ENCODE peak calls at places on chromosome 10, in five cellular contexts. One of them, this sample, is unnamed.

GRCh38 chr10:59945590-59945989 is 39.2 kb upstream of the CCDC6 start:
- DNase-seq in transverse colon: no peak
- DNase-seq in vagina: no peak
- DNase-seq in Peyer's patch: no peak
- DNase-seq in ovary: no peak
- DNase-seq in this sample: no peak

GRCh38 chr10:6213908-6214307 is 11.2 kb downstream of the PFKFB3 start:
- DNase-seq in transverse colon: no peak
- DNase-seq in vagina: no peak
- DNase-seq in Peyer's patch: no peak
- DNase-seq in ovary: no peak
- DNase-seq in this sample: no peak

GRCh38 chr10:4661572-4662255 is 164.3 kb upstream of the AKR1E2 start:
- DNase-seq in transverse colon: peak
- DNase-seq in vagina: no peak
- DNase-seq in Peyer's patch: peak
- DNase-seq in ovary: peak
- DNase-seq in this sample: peak

GRCh38 chr10:97371696-97372095 is 29.4 kb downstream of the RRP12 start:
- DNase-seq in transverse colon: no peak
- DNase-seq in vagina: no peak
- DNase-seq in Peyer's patch: no peak
- DNase-seq in ovary: no peak
- DNase-seq in this sample: no peak

GRCh38 chr10:60349426-60349825 is 40.2 kb downstream of the ANK3 start:
- DNase-seq in transverse colon: no peak
- DNase-seq in vagina: no peak
- DNase-seq in Peyer's patch: no peak
- DNase-seq in ovary: no peak
- DNase-seq in this sample: no peak

GRCh38 chr10:101052285-101052684 is 9.5 kb upstream of the KAZALD1 start:
- DNase-seq in transverse colon: no peak
- DNase-seq in vagina: no peak
- DNase-seq in Peyer's patch: no peak
- DNase-seq in ovary: no peak
- DNase-seq in this sample: no peak

GRCh38 chr10:7410306-7410799 is 481 bp downstream of the SFMBT2 start:
- DNase-seq in transverse colon: peak
- DNase-seq in vagina: peak
- DNase-seq in Peyer's patch: no peak
- DNase-seq in ovary: peak
- DNase-seq in this sample: no peak

GRCh38 chr10:131909929-131910328 is 9.1 kb downstream of the PPP2R2D start:
- DNase-seq in transverse colon: no peak
- DNase-seq in vagina: no peak
- DNase-seq in Peyer's patch: no peak
- DNase-seq in ovary: peak
- DNase-seq in this sample: no peak

GRCh38 chr10:84574101-84574500 is 245.7 kb downstream of the CCSER2 start:
- DNase-seq in transverse colon: no peak
- DNase-seq in vagina: no peak
- DNase-seq in Peyer's patch: no peak
- DNase-seq in ovary: no peak
- DNase-seq in this sample: no peak

GRCh38 chr10:110434477-110435096 is 63.1 kb upstream of the DUSP5 start:
- DNase-seq in transverse colon: peak
- DNase-seq in vagina: no peak
- DNase-seq in Peyer's patch: peak
- DNase-seq in ovary: no peak
- DNase-seq in this sample: no peak

GRCh38 chr10:90960355-90960814 is 39.5 kb upstream of the ANKRD1 start:
- DNase-seq in transverse colon: no peak
- DNase-seq in vagina: no peak
- DNase-seq in Peyer's patch: no peak
- DNase-seq in ovary: no peak
- DNase-seq in this sample: no peak

GRCh38 chr10:109103278-109103677 is 820.0 kb downstream of the XPNPEP1 start:
- DNase-seq in transverse colon: no peak
- DNase-seq in vagina: no peak
- DNase-seq in Peyer's patch: no peak
- DNase-seq in ovary: no peak
- DNase-seq in this sample: no peak

GRCh38 chr10:118754556-118755423 is at the start of gene CACUL1:
- DNase-seq in transverse colon: peak
- DNase-seq in vagina: peak
- DNase-seq in Peyer's patch: peak
- DNase-seq in ovary: peak
- DNase-seq in this sample: peak
- TF ChIP-seq POLR2A in transverse colon: peak
- TF ChIP-seq POLR2A in vagina: peak
- TF ChIP-seq POLR2A in Peyer's patch: peak
- TF ChIP-seq POLR2A in ovary: peak
- TF ChIP-seq POLR2A in this sample: peak

GRCh38 chr10:58237014-58237830 is 30.5 kb downstream of the IPMK start:
- DNase-seq in transverse colon: no peak
- DNase-seq in vagina: no peak
- DNase-seq in Peyer's patch: no peak
- DNase-seq in ovary: no peak
- DNase-seq in this sample: no peak
- TF ChIP-seq CTCF in transverse colon: no peak
- TF ChIP-seq CTCF in vagina: no peak
- TF ChIP-seq CTCF in Peyer's patch: no peak
- TF ChIP-seq CTCF in ovary: no peak
- TF ChIP-seq CTCF in this sample: no peak

GRCh38 chr10:81696609-81697388 is 178.2 kb upstream of the NRG3 start:
- DNase-seq in transverse colon: no peak
- DNase-seq in vagina: no peak
- DNase-seq in Peyer's patch: no peak
- DNase-seq in ovary: no peak
- DNase-seq in this sample: no peak
- H3K4me3 ChIP-seq in transverse colon: no peak
- H3K4me3 ChIP-seq in vagina: no peak
- H3K4me3 ChIP-seq in Peyer's patch: no peak
- H3K4me3 ChIP-seq in ovary: no peak
- H3K4me3 ChIP-seq in this sample: no peak

GRCh38 chr10:69220041-69220451 is at the start of gene HKDC1:
- DNase-seq in transverse colon: no peak
- DNase-seq in vagina: no peak
- DNase-seq in Peyer's patch: peak
- DNase-seq in ovary: no peak
- DNase-seq in this sample: no peak
- TF ChIP-seq POLR2A in transverse colon: no peak
- TF ChIP-seq POLR2A in vagina: no peak
- TF ChIP-seq POLR2A in Peyer's patch: peak
- TF ChIP-seq POLR2A in ovary: no peak
- TF ChIP-seq POLR2A in this sample: no peak